ENCODE peak calls at places on chromosomes 13 and 19, in nine cellular contexts. One of them, this sample, is unnamed.

GRCh38 chr19:29714371-29714952 is 599 bp downstream of the C19orf12 start:
- DNase-seq in activated CD4-positive, CD25-positive, alpha-beta regulatory T cell treated with anti-CD3 and anti-CD28 coated beads, Interleukin-2, amount 50 U/mL, for 16 hours: no peak
- DNase-seq in nucleus accumbens: no peak
- DNase-seq in Calu3: no peak
- DNase-seq in aorta: peak; percentile 56
- DNase-seq in stimulated activated CD8-positive, alpha-beta memory T cell treated with anti-CD3 and anti-CD28 coated beads, Interleukin-7, amount 100 ng/mL, for 48 hours: no peak
- DNase-seq in iris pigment epithelial cell: no peak
- DNase-seq in fibroblast of lung: no peak
- DNase-seq in dermis microvascular lymphatic vessel endothelial cell: no peak
- DNase-seq in this sample: no peak

GRCh38 chr13:51040431-51040830 is 70.6 kb downstream of the C13orf42 start:
- DNase-seq in activated CD4-positive, CD25-positive, alpha-beta regulatory T cell treated with anti-CD3 and anti-CD28 coated beads, Interleukin-2, amount 50 U/mL, for 16 hours: no peak
- DNase-seq in nucleus accumbens: no peak
- DNase-seq in Calu3: no peak
- DNase-seq in aorta: no peak
- DNase-seq in stimulated activated CD8-positive, alpha-beta memory T cell treated with anti-CD3 and anti-CD28 coated beads, Interleukin-7, amount 100 ng/mL, for 48 hours: no peak
- DNase-seq in iris pigment epithelial cell: no peak
- DNase-seq in fibroblast of lung: no peak
- DNase-seq in dermis microvascular lymphatic vessel endothelial cell: no peak
- DNase-seq in this sample: no peak

GRCh38 chr19:51692065-51692915 is 840 bp upstream of the SPACA6 start:
- DNase-seq in activated CD4-positive, CD25-positive, alpha-beta regulatory T cell treated with anti-CD3 and anti-CD28 coated beads, Interleukin-2, amount 50 U/mL, for 16 hours: no peak
- DNase-seq in nucleus accumbens: no peak
- DNase-seq in Calu3: no peak
- DNase-seq in aorta: no peak
- DNase-seq in stimulated activated CD8-positive, alpha-beta memory T cell treated with anti-CD3 and anti-CD28 coated beads, Interleukin-7, amount 100 ng/mL, for 48 hours: no peak
- DNase-seq in iris pigment epithelial cell: no peak
- DNase-seq in fibroblast of lung: no peak
- DNase-seq in dermis microvascular lymphatic vessel endothelial cell: no peak
- DNase-seq in this sample: no peak

GRCh38 chr19:3192228-3192635 is 6.5 kb downstream of the NCLN start:
- DNase-seq in activated CD4-positive, CD25-positive, alpha-beta regulatory T cell treated with anti-CD3 and anti-CD28 coated beads, Interleukin-2, amount 50 U/mL, for 16 hours: no peak
- DNase-seq in nucleus accumbens: no peak
- DNase-seq in Calu3: no peak
- DNase-seq in aorta: no peak
- DNase-seq in stimulated activated CD8-positive, alpha-beta memory T cell treated with anti-CD3 and anti-CD28 coated beads, Interleukin-7, amount 100 ng/mL, for 48 hours: no peak
- DNase-seq in iris pigment epithelial cell: no peak
- DNase-seq in fibroblast of lung: no peak
- DNase-seq in dermis microvascular lymphatic vessel endothelial cell: no peak
- DNase-seq in this sample: no peak

GRCh38 chr19:45879971-45880370 is 6.0 kb downstream of the IRF2BP1 start:
- DNase-seq in activated CD4-positive, CD25-positive, alpha-beta regulatory T cell treated with anti-CD3 and anti-CD28 coated beads, Interleukin-2, amount 50 U/mL, for 16 hours: no peak
- DNase-seq in nucleus accumbens: no peak
- DNase-seq in Calu3: no peak
- DNase-seq in aorta: no peak
- DNase-seq in stimulated activated CD8-positive, alpha-beta memory T cell treated with anti-CD3 and anti-CD28 coated beads, Interleukin-7, amount 100 ng/mL, for 48 hours: no peak
- DNase-seq in iris pigment epithelial cell: no peak
- DNase-seq in fibroblast of lung: no peak
- DNase-seq in dermis microvascular lymphatic vessel endothelial cell: no peak
- DNase-seq in this sample: no peak

GRCh38 chr13:37209621-37210020 is 104.2 kb upstream of the CSNK1A1L start:
- DNase-seq in activated CD4-positive, CD25-positive, alpha-beta regulatory T cell treated with anti-CD3 and anti-CD28 coated beads, Interleukin-2, amount 50 U/mL, for 16 hours: no peak
- DNase-seq in nucleus accumbens: no peak
- DNase-seq in Calu3: no peak
- DNase-seq in aorta: no peak
- DNase-seq in stimulated activated CD8-positive, alpha-beta memory T cell treated with anti-CD3 and anti-CD28 coated beads, Interleukin-7, amount 100 ng/mL, for 48 hours: no peak
- DNase-seq in iris pigment epithelial cell: peak; percentile 40
- DNase-seq in fibroblast of lung: peak; percentile 53
- DNase-seq in dermis microvascular lymphatic vessel endothelial cell: no peak
- DNase-seq in this sample: no peak

GRCh38 chr19:39277598-39277997 is 9.4 kb downstream of the IFNL2 start:
- DNase-seq in activated CD4-positive, CD25-positive, alpha-beta regulatory T cell treated with anti-CD3 and anti-CD28 coated beads, Interleukin-2, amount 50 U/mL, for 16 hours: no peak
- DNase-seq in nucleus accumbens: no peak
- DNase-seq in Calu3: peak; percentile 57
- DNase-seq in aorta: no peak
- DNase-seq in stimulated activated CD8-positive, alpha-beta memory T cell treated with anti-CD3 and anti-CD28 coated beads, Interleukin-7, amount 100 ng/mL, for 48 hours: no peak
- DNase-seq in iris pigment epithelial cell: peak; percentile 51
- DNase-seq in fibroblast of lung: no peak
- DNase-seq in dermis microvascular lymphatic vessel endothelial cell: no peak
- DNase-seq in this sample: peak; percentile 73

GRCh38 chr13:30581582-30581981 is 36.1 kb upstream of the USPL1 start:
- DNase-seq in activated CD4-positive, CD25-positive, alpha-beta regulatory T cell treated with anti-CD3 and anti-CD28 coated beads, Interleukin-2, amount 50 U/mL, for 16 hours: no peak
- DNase-seq in nucleus accumbens: no peak
- DNase-seq in Calu3: peak; percentile 9
- DNase-seq in aorta: no peak
- DNase-seq in stimulated activated CD8-positive, alpha-beta memory T cell treated with anti-CD3 and anti-CD28 coated beads, Interleukin-7, amount 100 ng/mL, for 48 hours: no peak
- DNase-seq in iris pigment epithelial cell: peak; percentile 46
- DNase-seq in fibroblast of lung: no peak
- DNase-seq in dermis microvascular lymphatic vessel endothelial cell: peak; percentile 26
- DNase-seq in this sample: peak; percentile 45

GRCh38 chr13:72180253-72180952 is 313.4 kb upstream of the DACH1 start:
- DNase-seq in activated CD4-positive, CD25-positive, alpha-beta regulatory T cell treated with anti-CD3 and anti-CD28 coated beads, Interleukin-2, amount 50 U/mL, for 16 hours: no peak
- DNase-seq in nucleus accumbens: no peak
- DNase-seq in Calu3: no peak
- DNase-seq in aorta: no peak
- DNase-seq in stimulated activated CD8-positive, alpha-beta memory T cell treated with anti-CD3 and anti-CD28 coated beads, Interleukin-7, amount 100 ng/mL, for 48 hours: no peak
- DNase-seq in iris pigment epithelial cell: peak; percentile 81
- DNase-seq in fibroblast of lung: peak; percentile 92
- DNase-seq in dermis microvascular lymphatic vessel endothelial cell: no peak
- DNase-seq in this sample: no peak

GRCh38 chr19:19285723-19286122 is 12.6 kb upstream of the TM6SF2 start:
- DNase-seq in activated CD4-positive, CD25-positive, alpha-beta regulatory T cell treated with anti-CD3 and anti-CD28 coated beads, Interleukin-2, amount 50 U/mL, for 16 hours: no peak
- DNase-seq in nucleus accumbens: no peak
- DNase-seq in Calu3: no peak
- DNase-seq in aorta: no peak
- DNase-seq in stimulated activated CD8-positive, alpha-beta memory T cell treated with anti-CD3 and anti-CD28 coated beads, Interleukin-7, amount 100 ng/mL, for 48 hours: no peak
- DNase-seq in iris pigment epithelial cell: no peak
- DNase-seq in fibroblast of lung: no peak
- DNase-seq in dermis microvascular lymphatic vessel endothelial cell: no peak
- DNase-seq in this sample: no peak

GRCh38 chr13:38979891-38980627 is 10.6 kb downstream of the STOML3 start:
- DNase-seq in activated CD4-positive, CD25-positive, alpha-beta regulatory T cell treated with anti-CD3 and anti-CD28 coated beads, Interleukin-2, amount 50 U/mL, for 16 hours: no peak
- DNase-seq in nucleus accumbens: peak; percentile 1
- DNase-seq in Calu3: no peak
- DNase-seq in aorta: no peak
- DNase-seq in stimulated activated CD8-positive, alpha-beta memory T cell treated with anti-CD3 and anti-CD28 coated beads, Interleukin-7, amount 100 ng/mL, for 48 hours: no peak
- DNase-seq in iris pigment epithelial cell: peak; percentile 20
- DNase-seq in fibroblast of lung: no peak
- DNase-seq in dermis microvascular lymphatic vessel endothelial cell: no peak
- DNase-seq in this sample: no peak

GRCh38 chr13:54928071-54928470 is 1899.5 kb downstream of the OLFM4 start:
- DNase-seq in activated CD4-positive, CD25-positive, alpha-beta regulatory T cell treated with anti-CD3 and anti-CD28 coated beads, Interleukin-2, amount 50 U/mL, for 16 hours: no peak
- DNase-seq in nucleus accumbens: no peak
- DNase-seq in Calu3: no peak
- DNase-seq in aorta: no peak
- DNase-seq in stimulated activated CD8-positive, alpha-beta memory T cell treated with anti-CD3 and anti-CD28 coated beads, Interleukin-7, amount 100 ng/mL, for 48 hours: no peak
- DNase-seq in iris pigment epithelial cell: no peak
- DNase-seq in fibroblast of lung: no peak
- DNase-seq in dermis microvascular lymphatic vessel endothelial cell: no peak
- DNase-seq in this sample: no peak

GRCh38 chr13:77691871-77692270 is 5.6 kb upstream of the SLAIN1 start:
- DNase-seq in activated CD4-positive, CD25-positive, alpha-beta regulatory T cell treated with anti-CD3 and anti-CD28 coated beads, Interleukin-2, amount 50 U/mL, for 16 hours: no peak
- DNase-seq in nucleus accumbens: no peak
- DNase-seq in Calu3: no peak
- DNase-seq in aorta: no peak
- DNase-seq in stimulated activated CD8-positive, alpha-beta memory T cell treated with anti-CD3 and anti-CD28 coated beads, Interleukin-7, amount 100 ng/mL, for 48 hours: no peak
- DNase-seq in iris pigment epithelial cell: no peak
- DNase-seq in fibroblast of lung: no peak
- DNase-seq in dermis microvascular lymphatic vessel endothelial cell: no peak
- DNase-seq in this sample: no peak

GRCh38 chr13:110126391-110126961 is 180.5 kb downstream of the COL4A1 start:
- DNase-seq in activated CD4-positive, CD25-positive, alpha-beta regulatory T cell treated with anti-CD3 and anti-CD28 coated beads, Interleukin-2, amount 50 U/mL, for 16 hours: no peak
- DNase-seq in nucleus accumbens: peak; percentile 48
- DNase-seq in Calu3: no peak
- DNase-seq in aorta: peak; percentile 74
- DNase-seq in stimulated activated CD8-positive, alpha-beta memory T cell treated with anti-CD3 and anti-CD28 coated beads, Interleukin-7, amount 100 ng/mL, for 48 hours: no peak
- DNase-seq in iris pigment epithelial cell: peak; percentile 99
- DNase-seq in fibroblast of lung: peak; percentile 99
- DNase-seq in dermis microvascular lymphatic vessel endothelial cell: peak; percentile 99
- DNase-seq in this sample: no peak

GRCh38 chr19:4474504-4475136 is 2.5 kb downstream of the HDGFL2 start:
- DNase-seq in activated CD4-positive, CD25-positive, alpha-beta regulatory T cell treated with anti-CD3 and anti-CD28 coated beads, Interleukin-2, amount 50 U/mL, for 16 hours: no peak
- DNase-seq in nucleus accumbens: peak; percentile 32
- DNase-seq in Calu3: no peak
- DNase-seq in aorta: no peak
- DNase-seq in stimulated activated CD8-positive, alpha-beta memory T cell treated with anti-CD3 and anti-CD28 coated beads, Interleukin-7, amount 100 ng/mL, for 48 hours: peak; percentile 15
- DNase-seq in iris pigment epithelial cell: peak; percentile 81
- DNase-seq in fibroblast of lung: peak; percentile 72
- DNase-seq in dermis microvascular lymphatic vessel endothelial cell: peak; percentile 74
- DNase-seq in this sample: no peak

GRCh38 chr13:98089826-98090225 is 53.1 kb upstream of the FARP1 start:
- DNase-seq in activated CD4-positive, CD25-positive, alpha-beta regulatory T cell treated with anti-CD3 and anti-CD28 coated beads, Interleukin-2, amount 50 U/mL, for 16 hours: no peak
- DNase-seq in nucleus accumbens: no peak
- DNase-seq in Calu3: no peak
- DNase-seq in aorta: no peak
- DNase-seq in stimulated activated CD8-positive, alpha-beta memory T cell treated with anti-CD3 and anti-CD28 coated beads, Interleukin-7, amount 100 ng/mL, for 48 hours: no peak
- DNase-seq in iris pigment epithelial cell: peak; percentile 35
- DNase-seq in fibroblast of lung: peak; percentile 53
- DNase-seq in dermis microvascular lymphatic vessel endothelial cell: no peak
- DNase-seq in this sample: no peak

This sample was measured in small intestine.